ENCODE peak calls at places on chromosomes 16 and 17, in six cellular contexts. A, I, U, C, W and Q are unnamed samples.

GRCh38 chr17:82887255-82888164 is 47.7 kb upstream of the ZNF750 start:
- DNase-seq in A (no peak), I (no peak), U (no peak), C (peak; percentile 83), W (no peak), Q (no peak)

GRCh38 chr16:50585331-50585776 is 37.2 kb downstream of the NKD1 start:
- DNase-seq in A (no peak), I (no peak), U (no peak), C (no peak), W (no peak), Q (no peak)

GRCh38 chr17:34756670-34757021 is 177.3 kb downstream of the TMEM132E start:
- DNase-seq in A (no peak), I (no peak), U (no peak), C (no peak), W (no peak), Q (no peak)

GRCh38 chr17:41818024-41818423 is 5.2 kb downstream of the FKBP10 start:
- DNase-seq in A (no peak), I (no peak), U (no peak), C (no peak), W (no peak), Q (no peak)

GRCh38 chr17:19333736-19334290 is 28.7 kb downstream of the B9D1 start:
- DNase-seq in A (no peak), I (no peak), U (no peak), C (no peak), W (no peak), Q (no peak)

GRCh38 chr16:48231675-48232214 is 12.4 kb upstream of the LONP2 start:
- DNase-seq in A (no peak), I (peak; percentile 29), U (peak; percentile 35), C (peak; percentile 49), W (peak; percentile 46), Q (no peak)

GRCh38 chr16:31253642-31254045 is 6.1 kb upstream of the ITGAM start:
- DNase-seq in A (no peak), I (no peak), U (no peak), C (peak; percentile 23), W (peak; percentile 95), Q (no peak)

GRCh38 chr17:39822051-39822450 is 42.1 kb downstream of the IKZF3 start:
- DNase-seq in A (no peak), I (no peak), U (no peak), C (no peak), W (no peak), Q (no peak)

GRCh38 chr17:64171041-64171440 is 41.1 kb upstream of the ERN1 start:
- DNase-seq in A (no peak), I (no peak), U (no peak), C (no peak), W (no peak), Q (no peak)

GRCh38 chr16:50565428-50565827 is 17.2 kb downstream of the NKD1 start:
- DNase-seq in A (no peak), I (no peak), U (no peak), C (no peak), W (no peak), Q (no peak)

GRCh38 chr16:89319883-89320716 is 102.6 kb downstream of the ZNF778 start:
- DNase-seq in A (peak; percentile 17), I (no peak), U (no peak), C (peak; percentile 64), W (peak; percentile 86), Q (peak; percentile 68)

GRCh38 chr16:47016700-47017133 is 43.2 kb upstream of the DNAJA2 start:
- DNase-seq in A (peak; percentile 71), I (no peak), U (peak; percentile 44), C (no peak), W (no peak), Q (peak; percentile 37)

GRCh38 chr16:72864130-72864833 is 183.6 kb downstream of the ZFHX3 start:
- DNase-seq in A (no peak), I (no peak), U (no peak), C (no peak), W (no peak), Q (no peak)

GRCh38 chr17:81927145-81927652 is 336 bp downstream of the MAFG start:
- DNase-seq in A (no peak), I (no peak), U (peak; percentile 52), C (no peak), W (no peak), Q (no peak)

GRCh38 chr17:50066995-50067394 is 11.1 kb downstream of the ITGA3 start:
- DNase-seq in A (no peak), I (no peak), U (no peak), C (no peak), W (no peak), Q (no peak)

GRCh38 chr17:28112199-28112995 is 69.9 kb downstream of the NLK start:
- DNase-seq in A (no peak), I (no peak), U (no peak), C (no peak), W (no peak), Q (no peak)

GRCh38 chr16:89037261-89038152 is 56.1 kb upstream of the ACSF3 start:
- DNase-seq in A (no peak), I (peak; percentile 7), U (no peak), C (no peak), W (peak; percentile 79), Q (no peak)

GRCh38 chr16:72952404-72953301 is 95.3 kb downstream of the ZFHX3 start:
- DNase-seq in A (no peak), I (no peak), U (no peak), C (no peak), W (no peak), Q (no peak)

GRCh38 chr16:55667753-55668152 is 12.0 kb downstream of the SLC6A2 start:
- DNase-seq in A (no peak), I (no peak), U (no peak), C (no peak), W (no peak), Q (no peak)

GRCh38 chr16:73197598-73197997 is 149.7 kb upstream of the ZFHX3 start:
- DNase-seq in A (no peak), I (no peak), U (no peak), C (no peak), W (no peak), Q (no peak)

GRCh38 chr16:69166221-69166833 is 20.6 kb upstream of the SNTB2 start:
- DNase-seq in A (no peak), I (no peak), U (no peak), C (no peak), W (no peak), Q (no peak)

GRCh38 chr17:10652984-10653680 is 4.0 kb downstream of the MYH3 start:
- DNase-seq in A (no peak), I (no peak), U (no peak), C (no peak), W (no peak), Q (no peak)

GRCh38 chr17:10169274-10169673 is 29.1 kb downstream of the GAS7 start:
- DNase-seq in A (no peak), I (no peak), U (no peak), C (no peak), W (no peak), Q (no peak)

GRCh38 chr16:84367750-84368320 is 503 bp upstream of the ATP2C2 start:
- DNase-seq in A (no peak), I (no peak), U (no peak), C (no peak), W (no peak), Q (no peak)

DNA sequence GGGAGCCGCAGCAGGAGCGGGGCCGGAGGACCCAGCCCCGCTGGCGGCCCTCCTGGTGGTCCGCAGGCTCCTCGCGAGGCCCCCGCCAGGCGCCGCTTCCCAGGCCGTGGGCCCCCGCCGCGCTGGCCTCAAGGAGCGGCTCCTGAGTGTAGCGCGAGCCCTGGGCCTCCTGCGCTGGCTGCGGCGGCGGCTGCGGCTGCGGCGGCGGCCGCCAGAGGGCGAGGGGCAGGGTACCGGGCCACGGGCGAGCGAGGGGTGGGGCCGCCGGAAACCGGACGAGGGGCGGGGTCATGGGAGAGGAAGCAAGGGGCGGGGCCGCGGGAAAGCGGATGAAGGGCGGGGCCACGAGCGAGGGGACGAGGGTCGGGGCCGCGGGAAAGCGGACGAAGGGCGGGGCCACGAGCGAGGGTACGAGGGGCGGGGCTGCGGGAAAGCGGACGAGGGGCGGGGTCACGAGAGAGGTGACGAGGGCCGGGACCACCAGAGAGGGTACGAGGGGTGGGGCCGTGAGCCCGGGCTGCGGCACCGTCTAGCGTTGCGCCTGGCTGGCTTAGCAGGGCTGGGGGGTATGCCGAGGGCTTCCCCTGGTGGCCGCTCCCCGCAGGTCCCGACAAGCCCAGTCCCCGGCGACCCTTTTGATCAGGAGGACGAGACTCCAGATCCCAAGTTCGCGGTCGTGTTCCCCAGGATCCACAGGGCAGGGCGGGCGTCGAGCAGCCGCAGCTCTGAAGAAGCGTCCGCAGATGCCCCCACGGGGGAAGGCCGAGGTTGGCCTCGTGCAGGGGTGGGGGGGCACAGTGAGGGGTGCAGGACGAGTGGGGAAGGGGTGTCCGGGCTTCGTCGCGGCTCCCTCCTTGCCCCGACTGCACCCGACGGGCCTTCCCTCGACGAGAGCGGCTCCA is 1.7 kb downstream of the MYO15B start:
- DNase-seq in A (peak; percentile 48), I (peak; percentile 88), U (peak; percentile 100), C (peak; percentile 78), W (peak; percentile 94), Q (peak; percentile 99)
- TF ChIP-seq POLR2A in A (peak; percentile 73), I (no peak), U (no peak), C (no peak), W (no peak), Q (no peak)

DNA sequence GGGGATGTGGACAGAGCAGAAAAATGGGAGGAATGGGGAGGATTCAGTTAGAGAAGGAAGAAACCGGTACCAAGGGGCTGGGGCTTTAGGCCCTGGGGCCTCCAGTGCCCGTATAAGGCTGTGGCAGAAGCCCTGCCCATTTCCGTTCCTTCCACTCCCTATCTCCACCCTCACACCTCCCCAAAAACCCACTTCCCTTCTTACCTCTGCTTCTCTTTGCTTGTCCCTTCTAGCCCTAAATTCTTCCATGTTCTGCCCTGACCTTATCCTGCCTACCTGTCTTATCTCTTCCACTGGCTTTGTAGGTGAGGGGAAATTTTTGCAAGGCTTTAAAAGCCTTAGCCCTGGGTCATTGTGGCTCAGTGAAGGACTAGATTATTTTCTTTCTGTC is 4.1 kb downstream of the RNF167 start:
- DNase-seq in A (no peak), I (no peak), U (no peak), C (no peak), W (no peak), Q (no peak)
- TF ChIP-seq TAF1 in A (no peak), I (no peak), U (peak; percentile 25), C (no peak), W (no peak), Q (peak; percentile 12)

GRCh38 chr16:28205974-28206373 is 5.8 kb downstream of the XPO6 start:
- DNase-seq in A (no peak), I (no peak), U (no peak), C (no peak), W (no peak), Q (no peak)
- TF ChIP-seq POLR2AphosphoS5 in A (no peak), I (no peak), U (no peak), C (no peak), W (no peak), Q (no peak)

DNA sequence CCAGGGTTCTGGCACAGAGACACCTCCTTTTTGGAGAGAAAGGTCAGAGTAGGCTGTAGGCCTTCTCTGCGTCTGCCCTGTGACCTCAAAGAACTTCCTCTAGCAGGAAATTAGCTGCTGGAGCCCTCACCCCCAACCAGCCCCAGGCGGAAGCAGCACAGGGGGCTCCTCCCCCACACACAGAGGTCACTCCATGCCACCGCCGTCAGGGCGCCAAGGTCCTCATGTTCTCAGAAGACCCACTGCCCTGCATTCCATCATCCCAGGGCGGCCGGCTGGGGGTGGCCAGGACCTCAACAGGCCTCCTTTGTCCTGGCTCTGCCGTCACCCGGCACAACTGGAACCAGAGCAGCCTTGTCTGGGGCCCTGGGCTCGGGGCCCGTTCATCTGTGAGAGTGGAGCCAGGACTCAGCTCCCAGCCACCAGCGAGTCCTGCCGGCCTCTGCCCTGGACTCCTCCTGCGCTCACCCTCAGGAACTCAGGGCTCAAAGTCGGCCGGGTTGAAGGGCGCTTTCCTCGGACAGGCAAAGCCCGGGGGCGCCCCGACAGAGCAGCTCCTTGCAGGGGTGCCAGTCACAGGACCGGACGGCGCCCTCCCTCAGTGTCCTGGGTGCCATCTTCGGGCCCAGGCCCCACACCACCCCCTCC is 1.2 kb downstream of the TMC6 start:
- DNase-seq in A (no peak), I (no peak), U (no peak), C (peak; percentile 93), W (peak; percentile 86), Q (peak; percentile 78)
- TF ChIP-seq POLR2A in A (peak; percentile 68), I (no peak), U (no peak), C (peak; percentile 73), W (peak; percentile 76), Q (no peak)